ENCODE peak calls at places on chromosomes 3 and 15, in nine cellular contexts. One of them, this sample, is unnamed.

GRCh38 chr3:102129774-102130608 is 280.7 kb downstream of the NFKBIZ start:
- DNase-seq in mesendoderm: no peak
- DNase-seq in omental fat pad: no peak
- DNase-seq in left kidney: no peak
- DNase-seq in PC-9: no peak
- DNase-seq in iris pigment epithelial cell: peak; percentile 91
- DNase-seq in amygdala: no peak
- DNase-seq in NCI-H2227 treated with DMSO at 0.1 percent for 48 hours: no peak
- DNase-seq in ascending aorta: no peak
- DNase-seq in this sample: no peak

GRCh38 chr3:153162513-153163348 is 705 bp downstream of the RAP2B start:
- DNase-seq in left kidney: peak; percentile 74
- DNase-seq in ascending aorta: peak; percentile 12
- DNase-seq in PC-9: peak; percentile 27
- DNase-seq in omental fat pad: no peak
- DNase-seq in NCI-H2227 treated with DMSO at 0.1 percent for 48 hours: no peak
- DNase-seq in mesendoderm: peak; percentile 59
- DNase-seq in amygdala: no peak
- DNase-seq in iris pigment epithelial cell: peak; percentile 49
- DNase-seq in this sample: peak; percentile 75

GRCh38 chr3:15319575-15319974 is 12.8 kb downstream of the SH3BP5 start:
- DNase-seq in left kidney: peak; percentile 41
- DNase-seq in iris pigment epithelial cell: peak; percentile 56
- DNase-seq in PC-9: no peak
- DNase-seq in amygdala: no peak
- DNase-seq in mesendoderm: no peak
- DNase-seq in omental fat pad: no peak
- DNase-seq in ascending aorta: no peak
- DNase-seq in NCI-H2227 treated with DMSO at 0.1 percent for 48 hours: peak; percentile 24
- DNase-seq in this sample: no peak

GRCh38 chr3:170154569-170155143 is 26.9 kb downstream of the PHC3 start:
- DNase-seq in left kidney: no peak
- DNase-seq in mesendoderm: no peak
- DNase-seq in ascending aorta: no peak
- DNase-seq in omental fat pad: no peak
- DNase-seq in iris pigment epithelial cell: no peak
- DNase-seq in PC-9: no peak
- DNase-seq in amygdala: no peak
- DNase-seq in NCI-H2227 treated with DMSO at 0.1 percent for 48 hours: no peak
- DNase-seq in this sample: no peak

GRCh38 chr15:93451265-93451664 is 362.3 kb upstream of the RGMA start:
- DNase-seq in mesendoderm: no peak
- DNase-seq in left kidney: no peak
- DNase-seq in PC-9: no peak
- DNase-seq in amygdala: no peak
- DNase-seq in omental fat pad: no peak
- DNase-seq in ascending aorta: no peak
- DNase-seq in NCI-H2227 treated with DMSO at 0.1 percent for 48 hours: no peak
- DNase-seq in iris pigment epithelial cell: no peak
- DNase-seq in this sample: no peak

GRCh38 chr15:96345560-96346389 is 15.3 kb downstream of the NR2F2 start:
- DNase-seq in amygdala: peak; percentile 29
- DNase-seq in NCI-H2227 treated with DMSO at 0.1 percent for 48 hours: no peak
- DNase-seq in ascending aorta: no peak
- DNase-seq in PC-9: no peak
- DNase-seq in left kidney: peak; percentile 95
- DNase-seq in iris pigment epithelial cell: peak; percentile 82
- DNase-seq in omental fat pad: peak; percentile 34
- DNase-seq in mesendoderm: peak; percentile 85
- DNase-seq in this sample: peak; percentile 86

GRCh38 chr3:30617653-30618052 is 11.3 kb downstream of the TGFBR2 start:
- DNase-seq in NCI-H2227 treated with DMSO at 0.1 percent for 48 hours: no peak
- DNase-seq in left kidney: no peak
- DNase-seq in amygdala: no peak
- DNase-seq in PC-9: no peak
- DNase-seq in ascending aorta: no peak
- DNase-seq in omental fat pad: no peak
- DNase-seq in iris pigment epithelial cell: no peak
- DNase-seq in mesendoderm: no peak
- DNase-seq in this sample: no peak

GRCh38 chr3:58052373-58053273 is 44.4 kb downstream of the FLNB start:
- DNase-seq in mesendoderm: peak; percentile 75
- DNase-seq in PC-9: peak; percentile 83
- DNase-seq in left kidney: no peak
- DNase-seq in NCI-H2227 treated with DMSO at 0.1 percent for 48 hours: no peak
- DNase-seq in amygdala: no peak
- DNase-seq in omental fat pad: peak; percentile 94
- DNase-seq in iris pigment epithelial cell: peak; percentile 99
- DNase-seq in ascending aorta: peak; percentile 79
- DNase-seq in this sample: no peak

GRCh38 chr3:5296362-5296761 is 108.9 kb downstream of the EDEM1 start:
- DNase-seq in left kidney: no peak
- DNase-seq in NCI-H2227 treated with DMSO at 0.1 percent for 48 hours: no peak
- DNase-seq in omental fat pad: no peak
- DNase-seq in iris pigment epithelial cell: no peak
- DNase-seq in amygdala: no peak
- DNase-seq in PC-9: no peak
- DNase-seq in mesendoderm: no peak
- DNase-seq in ascending aorta: no peak
- DNase-seq in this sample: no peak

This sample was measured in endodermal cell.